ENCODE peak calls at places on chromosomes 1 and 21, in six cellular contexts. One of them, this sample, is unnamed.
A peak's percentile ranks its signal among the peaks of the same experiment; 100 is the strongest.

GRCh38 chr1:163036661-163037060 is 32.5 kb upstream of the RGS4 start:
- DNase-seq in trophoblast cell: peak; percentile 1
- DNase-seq in neuronal stem cell: no peak
- DNase-seq in IMR-90: peak; percentile 29
- DNase-seq in mesenchymal stem cell: no peak
- DNase-seq in H1: no peak
- DNase-seq in this sample: no peak

GRCh38 chr1:27522148-27522859 is 32.3 kb upstream of the WASF2 start:
- DNase-seq in trophoblast cell: no peak
- DNase-seq in H1: no peak
- DNase-seq in neuronal stem cell: no peak
- DNase-seq in IMR-90: no peak
- DNase-seq in mesenchymal stem cell: no peak
- DNase-seq in this sample: no peak

GRCh38 chr1:36436820-36437219 is 13.4 kb downstream of the OSCP1 start:
- DNase-seq in mesenchymal stem cell: peak; percentile 18
- DNase-seq in neuronal stem cell: no peak
- DNase-seq in H1: no peak
- DNase-seq in IMR-90: peak; percentile 52
- DNase-seq in trophoblast cell: peak; percentile 84
- DNase-seq in this sample: no peak

GRCh38 chr1:183000563-183000962 is 22.7 kb upstream of the LAMC1 start:
- DNase-seq in IMR-90: no peak
- DNase-seq in H1: no peak
- DNase-seq in mesenchymal stem cell: no peak
- DNase-seq in neuronal stem cell: no peak
- DNase-seq in trophoblast cell: no peak
- DNase-seq in this sample: no peak

GRCh38 chr1:24416666-24417391 is 1.2 kb downstream of the NIPAL3 start:
- DNase-seq in trophoblast cell: peak; percentile 89
- DNase-seq in neuronal stem cell: no peak
- DNase-seq in mesenchymal stem cell: peak; percentile 99
- DNase-seq in H1: no peak
- DNase-seq in IMR-90: peak; percentile 100
- DNase-seq in this sample: no peak

GRCh38 chr1:226292874-226293552 is 16.0 kb downstream of the LIN9 start:
- DNase-seq in IMR-90: peak; percentile 11
- DNase-seq in neuronal stem cell: no peak
- DNase-seq in trophoblast cell: no peak
- DNase-seq in mesenchymal stem cell: no peak
- DNase-seq in H1: no peak
- DNase-seq in this sample: no peak

GRCh38 chr1:95254959-95255358 is 20.9 kb downstream of the RWDD3 start:
- DNase-seq in H1: no peak
- DNase-seq in trophoblast cell: no peak
- DNase-seq in mesenchymal stem cell: no peak
- DNase-seq in neuronal stem cell: no peak
- DNase-seq in IMR-90: no peak
- DNase-seq in this sample: no peak

GRCh38 chr1:211653329-211653728 is 22.1 kb downstream of the NEK2 start:
- DNase-seq in mesenchymal stem cell: peak; percentile 32
- DNase-seq in neuronal stem cell: no peak
- DNase-seq in IMR-90: no peak
- DNase-seq in H1: no peak
- DNase-seq in trophoblast cell: peak; percentile 19
- DNase-seq in this sample: no peak

GRCh38 chr1:245094954-245095353 is 59.8 kb upstream of the KIF26B start:
- DNase-seq in neuronal stem cell: no peak
- DNase-seq in mesenchymal stem cell: no peak
- DNase-seq in IMR-90: no peak
- DNase-seq in H1: no peak
- DNase-seq in trophoblast cell: no peak
- DNase-seq in this sample: no peak

GRCh38 chr1:101239095-101240040 is 2.5 kb downstream of the S1PR1 start:
- DNase-seq in IMR-90: no peak
- DNase-seq in H1: no peak
- DNase-seq in trophoblast cell: no peak
- DNase-seq in mesenchymal stem cell: no peak
- DNase-seq in neuronal stem cell: no peak
- DNase-seq in this sample: no peak

GRCh38 chr1:32886828-32887414 is 630 bp downstream of the HPCA start:
- DNase-seq in neuronal stem cell: no peak
- DNase-seq in IMR-90: no peak
- DNase-seq in H1: no peak
- DNase-seq in mesenchymal stem cell: no peak
- DNase-seq in trophoblast cell: no peak
- DNase-seq in this sample: no peak

GRCh38 chr1:91742848-91743292 is 143.1 kb downstream of the TGFBR3 start:
- DNase-seq in neuronal stem cell: no peak
- DNase-seq in IMR-90: peak; percentile 66
- DNase-seq in trophoblast cell: no peak
- DNase-seq in H1: no peak
- DNase-seq in mesenchymal stem cell: no peak
- DNase-seq in this sample: no peak

GRCh38 chr1:175774921-175775320 is 31.5 kb upstream of the TNR start:
- DNase-seq in H1: peak; percentile 47
- DNase-seq in IMR-90: no peak
- DNase-seq in trophoblast cell: no peak
- DNase-seq in neuronal stem cell: no peak
- DNase-seq in mesenchymal stem cell: no peak
- DNase-seq in this sample: peak; percentile 50

GRCh38 chr1:171796592-171796991 is 15.1 kb downstream of the METTL13 start:
- DNase-seq in neuronal stem cell: no peak
- DNase-seq in mesenchymal stem cell: no peak
- DNase-seq in H1: no peak
- DNase-seq in trophoblast cell: no peak
- DNase-seq in IMR-90: no peak
- DNase-seq in this sample: no peak

GRCh38 chr1:240618946-240619345 is 7.0 kb upstream of the GREM2 start:
- DNase-seq in trophoblast cell: peak; percentile 56
- DNase-seq in neuronal stem cell: no peak
- DNase-seq in mesenchymal stem cell: no peak
- DNase-seq in IMR-90: no peak
- DNase-seq in H1: no peak
- DNase-seq in this sample: no peak

GRCh38 chr1:35030338-35031102 is 1.2 kb downstream of the ZMYM6 start:
- DNase-seq in mesenchymal stem cell: peak; percentile 2
- DNase-seq in IMR-90: no peak
- DNase-seq in trophoblast cell: no peak
- DNase-seq in H1: no peak
- DNase-seq in neuronal stem cell: no peak
- DNase-seq in this sample: no peak

GRCh38 chr1:157176016-157176415 is 37.8 kb upstream of the ETV3 start:
- DNase-seq in neuronal stem cell: no peak
- DNase-seq in H1: no peak
- DNase-seq in IMR-90: no peak
- DNase-seq in trophoblast cell: no peak
- DNase-seq in mesenchymal stem cell: no peak
- DNase-seq in this sample: no peak

GRCh38 chr1:208604295-208604694 is 360.1 kb upstream of the PLXNA2 start:
- DNase-seq in neuronal stem cell: no peak
- DNase-seq in mesenchymal stem cell: peak; percentile 25
- DNase-seq in IMR-90: no peak
- DNase-seq in trophoblast cell: no peak
- DNase-seq in H1: no peak
- DNase-seq in this sample: no peak

GRCh38 chr1:154767315-154768240 is 102.5 kb downstream of the KCNN3 start:
- DNase-seq in IMR-90: peak; percentile 72
- DNase-seq in mesenchymal stem cell: peak; percentile 75
- DNase-seq in H1: no peak
- DNase-seq in trophoblast cell: peak; percentile 92
- DNase-seq in neuronal stem cell: no peak
- DNase-seq in this sample: no peak

GRCh38 chr1:239572183-239572582 is 185.8 kb downstream of the CHRM3 start:
- DNase-seq in H1: no peak
- DNase-seq in trophoblast cell: no peak
- DNase-seq in neuronal stem cell: no peak
- DNase-seq in mesenchymal stem cell: no peak
- DNase-seq in IMR-90: no peak
- DNase-seq in this sample: no peak

GRCh38 chr1:33188572-33189275 is 6.9 kb upstream of the TRIM62 start:
- DNase-seq in H1: no peak
- DNase-seq in mesenchymal stem cell: peak; percentile 34
- DNase-seq in trophoblast cell: peak; percentile 57
- DNase-seq in neuronal stem cell: no peak
- DNase-seq in IMR-90: peak; percentile 42
- DNase-seq in this sample: no peak

GRCh38 chr1:248817065-248817464 is 8.7 kb downstream of the SH3BP5L start:
- DNase-seq in mesenchymal stem cell: no peak
- DNase-seq in IMR-90: no peak
- DNase-seq in H1: no peak
- DNase-seq in neuronal stem cell: no peak
- DNase-seq in trophoblast cell: no peak
- DNase-seq in this sample: no peak

GRCh38 chr1:60911980-60912692 is 170.2 kb upstream of the NFIA start:
- DNase-seq in IMR-90: no peak
- DNase-seq in neuronal stem cell: no peak
- DNase-seq in H1: peak; percentile 60
- DNase-seq in mesenchymal stem cell: no peak
- DNase-seq in trophoblast cell: no peak
- DNase-seq in this sample: peak; percentile 65

GRCh38 chr1:240743696-240744095 is 131.7 kb upstream of the GREM2 start:
- DNase-seq in H1: no peak
- DNase-seq in neuronal stem cell: no peak
- DNase-seq in IMR-90: no peak
- DNase-seq in trophoblast cell: no peak
- DNase-seq in mesenchymal stem cell: no peak
- DNase-seq in this sample: no peak

GRCh38 chr1:201702936-201703335 is 126.0 kb upstream of the IPO9 start:
- DNase-seq in mesenchymal stem cell: peak; percentile 90
- DNase-seq in H1: no peak
- DNase-seq in trophoblast cell: peak; percentile 74
- DNase-seq in IMR-90: peak; percentile 55
- DNase-seq in neuronal stem cell: no peak
- DNase-seq in this sample: peak; percentile 83

GRCh38 chr1:29517251-29518080 is 281.1 kb downstream of the PTPRU start:
- DNase-seq in trophoblast cell: no peak
- DNase-seq in neuronal stem cell: no peak
- DNase-seq in IMR-90: no peak
- DNase-seq in mesenchymal stem cell: no peak
- DNase-seq in H1: no peak
- DNase-seq in this sample: peak; percentile 15

GRCh38 chr21:25501996-25502665 is 105.2 kb downstream of the MRPL39 start:
- DNase-seq in IMR-90: no peak
- DNase-seq in H1: no peak
- DNase-seq in trophoblast cell: peak; percentile 0
- DNase-seq in mesenchymal stem cell: no peak
- DNase-seq in neuronal stem cell: no peak
- DNase-seq in this sample: no peak

GRCh38 chr1:22387888-22388564 is 63.6 kb upstream of the ZBTB40 start:
- DNase-seq in neuronal stem cell: no peak
- DNase-seq in H1: no peak
- DNase-seq in trophoblast cell: no peak
- DNase-seq in IMR-90: no peak
- DNase-seq in mesenchymal stem cell: peak; percentile 42
- DNase-seq in this sample: no peak

GRCh38 chr1:89671775-89672488 is 39.0 kb downstream of the LRRC8C start:
- DNase-seq in neuronal stem cell: no peak
- DNase-seq in trophoblast cell: no peak
- DNase-seq in IMR-90: peak; percentile 66
- DNase-seq in mesenchymal stem cell: peak; percentile 62
- DNase-seq in H1: no peak
- DNase-seq in this sample: no peak

GRCh38 chr1:167455786-167456446 is 62.4 kb downstream of the CD247 start:
- DNase-seq in mesenchymal stem cell: peak; percentile 30
- DNase-seq in H1: peak; percentile 68
- DNase-seq in neuronal stem cell: peak; percentile 40
- DNase-seq in trophoblast cell: no peak
- DNase-seq in IMR-90: no peak
- DNase-seq in this sample: peak; percentile 65

GRCh38 chr1:78755986-78756385 is 106.4 kb downstream of the IFI44 start:
- DNase-seq in mesenchymal stem cell: no peak
- DNase-seq in trophoblast cell: no peak
- DNase-seq in H1: no peak
- DNase-seq in neuronal stem cell: no peak
- DNase-seq in IMR-90: no peak
- DNase-seq in this sample: no peak

GRCh38 chr1:236762410-236762809 is 32.7 kb upstream of the MTR start:
- DNase-seq in mesenchymal stem cell: no peak
- DNase-seq in IMR-90: no peak
- DNase-seq in H1: no peak
- DNase-seq in trophoblast cell: no peak
- DNase-seq in neuronal stem cell: no peak
- DNase-seq in this sample: no peak
- H4K91ac ChIP-seq in mesenchymal stem cell: no peak overlapping the region
- H4K91ac ChIP-seq in IMR-90: no peak overlapping the region
- H4K91ac ChIP-seq in H1: no peak overlapping the region
- H4K91ac ChIP-seq in trophoblast cell: no peak overlapping the region
- H4K91ac ChIP-seq in neuronal stem cell: no peak overlapping the region
- H4K91ac ChIP-seq in this sample: no peak overlapping the region

GRCh38 chr1:113805639-113806038 is 6.6 kb downstream of the RSBN1 start:
- DNase-seq in IMR-90: no peak
- DNase-seq in trophoblast cell: no peak
- DNase-seq in mesenchymal stem cell: no peak
- DNase-seq in H1: no peak
- DNase-seq in neuronal stem cell: no peak
- DNase-seq in this sample: no peak
- H4K91ac ChIP-seq in IMR-90: no peak overlapping the region
- H4K91ac ChIP-seq in trophoblast cell: no peak overlapping the region
- H4K91ac ChIP-seq in mesenchymal stem cell: no peak overlapping the region
- H4K91ac ChIP-seq in H1: no peak overlapping the region
- H4K91ac ChIP-seq in neuronal stem cell: no peak overlapping the region
- H4K91ac ChIP-seq in this sample: no peak overlapping the region

GRCh38 chr1:41289196-41289595 is 47.1 kb upstream of the SCMH1 start:
- DNase-seq in H1: no peak
- DNase-seq in IMR-90: no peak
- DNase-seq in mesenchymal stem cell: no peak
- DNase-seq in neuronal stem cell: no peak
- DNase-seq in trophoblast cell: no peak
- DNase-seq in this sample: no peak

GRCh38 chr1:41296476-41296875 is 54.4 kb upstream of the SCMH1 start:
- DNase-seq in neuronal stem cell: no peak
- DNase-seq in H1: no peak
- DNase-seq in mesenchymal stem cell: no peak
- DNase-seq in IMR-90: no peak
- DNase-seq in trophoblast cell: no peak
- DNase-seq in this sample: peak; percentile 0

GRCh38 chr1:41294213-41294612 is 52.1 kb upstream of the SCMH1 start:
- DNase-seq in mesenchymal stem cell: no peak
- DNase-seq in neuronal stem cell: no peak
- DNase-seq in IMR-90: no peak
- DNase-seq in H1: no peak
- DNase-seq in trophoblast cell: no peak
- DNase-seq in this sample: no peak
- H4K91ac ChIP-seq in mesenchymal stem cell: no peak overlapping the region
- H4K91ac ChIP-seq in neuronal stem cell: no peak overlapping the region
- H4K91ac ChIP-seq in IMR-90: no peak overlapping the region
- H4K91ac ChIP-seq in H1: no peak overlapping the region
- H4K91ac ChIP-seq in trophoblast cell: no peak overlapping the region
- H4K91ac ChIP-seq in this sample: no peak overlapping the region

DNA sequence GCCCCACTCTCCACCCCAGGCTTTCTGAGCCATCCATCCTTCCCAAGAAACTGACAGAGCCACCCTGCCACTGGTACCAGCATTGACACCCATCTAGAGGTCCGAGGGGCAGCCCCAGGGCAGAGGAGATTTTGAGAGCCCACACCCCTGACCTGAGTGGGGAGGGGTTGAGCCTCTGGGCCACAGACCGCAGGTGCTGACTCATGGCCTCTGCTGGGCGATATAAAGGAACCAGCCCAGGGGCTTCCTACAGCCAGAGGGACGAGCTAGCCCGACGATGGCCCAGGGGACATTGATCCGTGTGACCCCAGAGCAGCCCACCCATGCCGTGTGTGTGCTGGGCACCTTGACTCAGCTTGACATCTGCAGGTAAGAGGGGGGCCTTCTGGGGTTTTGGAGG is at the start of gene PADI4:
- DNase-seq in mesenchymal stem cell: no peak
- DNase-seq in IMR-90: no peak
- DNase-seq in neuronal stem cell: no peak
- DNase-seq in trophoblast cell: no peak
- DNase-seq in H1: no peak
- DNase-seq in this sample: no peak
- H4K91ac ChIP-seq in mesenchymal stem cell: no peak within 1 kb of the TSS
- H4K91ac ChIP-seq in IMR-90: no peak within 1 kb of the TSS
- H4K91ac ChIP-seq in neuronal stem cell: no peak within 1 kb of the TSS
- H4K91ac ChIP-seq in trophoblast cell: no peak within 1 kb of the TSS
- H4K91ac ChIP-seq in H1: peak within 1 kb of the TSS; percentile 45
- H4K91ac ChIP-seq in this sample: no peak within 1 kb of the TSS